ENCODE peak calls at places on chromosome 16, in five cellular contexts. C is MV-4-11; U is activated naive CD4-positive, alpha-beta T cell treated with anti-CD3 and anti-CD28 coated beads, Interleukin-2, amount 50 U/mL, for 72 hours; O is AG20443; T is NCI-H1092 treated with DMSO at 0.1 percent for 48 hours. E is an unnamed sample.

GRCh38 chr16:81136331-81137011 is 40.3 kb upstream of the GCSH start:
- DNase-seq in C (no peak), U (no peak), T (peak), O (peak), E (no peak)

GRCh38 chr16:15782573-15783365 is 74.1 kb downstream of the MYH11 start:
- DNase-seq in T (no peak), O (no peak), C (no peak), U (no peak), E (no peak)

GRCh38 chr16:1314399-1315068 is 5.1 kb downstream of the UBE2I start:
- DNase-seq in O (no peak), U (no peak), C (no peak), T (no peak), E (no peak)

GRCh38 chr16:68265078-68265925 is 976 bp downstream of the SLC7A6 start:
- DNase-seq in C (peak), U (peak), O (peak), T (peak), E (peak)

GRCh38 chr16:54123766-54124165 is 162.8 kb downstream of the IRX3 start:
- DNase-seq in U (no peak), O (no peak), T (no peak), C (peak), E (peak)

GRCh38 chr16:17334096-17334495 is 136.7 kb downstream of the XYLT1 start:
- DNase-seq in T (no peak), O (peak), C (peak), U (no peak), E (peak)

GRCh38 chr16:49704586-49705155 is 151.2 kb downstream of the ZNF423 start:
- DNase-seq in O (no peak), U (no peak), T (no peak), C (no peak), E (peak)

GRCh38 chr16:2008631-2009301 is 855 bp downstream of the ZNF598 start:
- DNase-seq in C (peak), T (no peak), U (no peak), O (peak), E (peak)

GRCh38 chr16:61131447-61131846 is 904.8 kb downstream of the CDH8 start:
- DNase-seq in O (no peak), C (no peak), U (no peak), T (no peak), E (no peak)